ENCODE peak calls at places on chromosome 18, in eight cellular contexts. L is OCI-M1; J is NAMALWA; D is GM12865; V is hippocampal formation; F is NCI-H460; N is WTC11; K is activated CD8-positive, alpha-beta memory T cell treated with anti-CD3 and anti-CD28 coated beads for 48 hours. P is an unnamed sample.

GRCh38 chr18:25229080-25229479 is 122.9 kb downstream of the ZNF521 start:
- DNase-seq in L (peak; percentile 96), J (no peak), D (no peak), V (no peak), F (no peak), N (no peak), K (no peak), P (no peak)

GRCh38 chr18:23632615-23633014 is 30.1 kb downstream of the ANKRD29 start:
- DNase-seq in L (no peak), J (no peak), D (no peak), V (no peak), F (no peak), N (no peak), K (no peak), P (no peak)

GRCh38 chr18:63157293-63158011 is 162.1 kb downstream of the BCL2 start:
- DNase-seq in L (no peak), J (no peak), D (peak; percentile 91), V (no peak), F (no peak), N (no peak), K (no peak), P (no peak)

GRCh38 chr18:29313312-29313711 is 1136.4 kb upstream of the CDH2 start:
- DNase-seq in L (no peak), J (no peak), D (no peak), V (no peak), F (no peak), N (no peak), K (no peak), P (no peak)

GRCh38 chr18:79485788-79486355 is 90.1 kb downstream of the NFATC1 start:
- DNase-seq in L (no peak), J (no peak), D (no peak), V (no peak), F (no peak), N (no peak), K (no peak), P (peak; percentile 21)

GRCh38 chr18:46070683-46071614 is 1.1 kb downstream of the PSTPIP2 start:
- DNase-seq in L (peak; percentile 76), J (no peak), D (no peak), V (no peak), F (no peak), N (no peak), K (no peak), P (peak; percentile 58)

GRCh38 chr18:31049189-31049588 is 6.6 kb upstream of the DSC3 start:
- DNase-seq in L (peak; percentile 75), J (no peak), D (peak; percentile 27), V (no peak), F (no peak), N (no peak), K (no peak), P (no peak)

GRCh38 chr18:21933931-21934765 is 193.6 kb downstream of the MIB1 start:
- DNase-seq in L (no peak), J (no peak), D (no peak), V (no peak), F (no peak), N (peak; percentile 23), K (no peak), P (no peak)

GRCh38 chr18:27378396-27379094 is 193.4 kb upstream of the CHST9 start:
- DNase-seq in L (peak; percentile 24), J (no peak), D (peak; percentile 24), V (no peak), F (no peak), N (no peak), K (no peak), P (no peak)

P was measured in NB4.